ENCODE peak calls at places on chromosomes 3 and 15, in seven cellular contexts. X is NCI-H1092; C is occipital lobe; Y is cortex of kidney; Z is activated CD4-positive, alpha-beta T cell treated with anti-CD3 and anti-CD28 coated beads for 36 hours; I is BJ; E is Right ventricle myocardium superior. H is an unnamed sample.

GRCh38 chr15:40441736-40442531 is 1.2 kb downstream of the BAHD1 start:
- DNase-seq in X (no peak), C (no peak), Y (no peak), Z (peak; percentile 56), I (no peak), E (no peak), H (no peak)

GRCh38 chr3:112470791-112471190 is 28.5 kb downstream of the BTLA start:
- DNase-seq in X (no peak), C (no peak), Y (no peak), Z (no peak), I (no peak), E (no peak), H (no peak)

GRCh38 chr15:37618368-37618767 is 316.1 kb upstream of the TMCO5A start:
- DNase-seq in X (no peak), C (no peak), Y (no peak), Z (no peak), I (no peak), E (no peak), H (no peak)

GRCh38 chr3:17841190-17841828 is 98.9 kb upstream of the TBC1D5 start:
- DNase-seq in X (peak; percentile 6), C (peak; percentile 4), Y (no peak), Z (peak; percentile 87), I (no peak), E (peak; percentile 79), H (peak; percentile 15)

GRCh38 chr3:171110715-171111114 is 84.2 kb upstream of the SLC2A2 start:
- DNase-seq in X (no peak), C (no peak), Y (no peak), Z (no peak), I (no peak), E (no peak), H (no peak)

GRCh38 chr15:101503296-101503599 is 13.7 kb upstream of the PCSK6 start:
- DNase-seq in X (no peak), C (no peak), Y (no peak), Z (no peak), I (no peak), E (no peak), H (no peak)

GRCh38 chr3:100089802-100090668 is 24.3 kb downstream of the FILIP1L start:
- DNase-seq in X (no peak), C (no peak), Y (no peak), Z (peak; percentile 50), I (no peak), E (no peak), H (peak; percentile 54)

GRCh38 chr3:49553320-49553689 is 972 bp upstream of the BSN start:
- DNase-seq in X (no peak), C (no peak), Y (no peak), Z (no peak), I (no peak), E (no peak), H (no peak)

GRCh38 chr15:29765898-29766537 is 56.2 kb downstream of the TJP1 start:
- DNase-seq in X (no peak), C (no peak), Y (no peak), Z (no peak), I (no peak), E (peak; percentile 59), H (no peak)

GRCh38 chr15:80420658-80421057 is 16.5 kb downstream of the ARNT2 start:
- DNase-seq in X (no peak), C (no peak), Y (no peak), Z (no peak), I (no peak), E (no peak), H (no peak)

GRCh38 chr3:13124631-13125030 is 51.4 kb upstream of the IQSEC1 start:
- DNase-seq in X (no peak), C (no peak), Y (no peak), Z (peak; percentile 0), I (no peak), E (peak; percentile 22), H (no peak)

GRCh38 chr15:93523490-93523889 is 434.5 kb upstream of the RGMA start:
- DNase-seq in X (no peak), C (no peak), Y (no peak), Z (no peak), I (no peak), E (no peak), H (no peak)

GRCh38 chr3:54862526-54862925 is 65.3 kb downstream of the LRTM1 start:
- DNase-seq in X (no peak), C (no peak), Y (no peak), Z (no peak), I (no peak), E (no peak), H (no peak)

GRCh38 chr15:44370830-44371229 is 56.6 kb upstream of the CTDSPL2 start:
- DNase-seq in X (no peak), C (no peak), Y (no peak), Z (no peak), I (no peak), E (no peak), H (no peak)

GRCh38 chr15:34304613-34305012 is 33.0 kb downstream of the SLC12A6 start:
- DNase-seq in X (no peak), C (no peak), Y (no peak), Z (no peak), I (peak; percentile 14), E (no peak), H (no peak)

GRCh38 chr3:155382396-155383042 is 89.0 kb upstream of the STRIT1 start:
- DNase-seq in X (peak; percentile 24), C (no peak), Y (no peak), Z (peak; percentile 51), I (no peak), E (peak; percentile 88), H (no peak)

GRCh38 chr3:17322106-17322793 is 420.2 kb downstream of the TBC1D5 start:
- DNase-seq in X (no peak), C (no peak), Y (no peak), Z (no peak), I (no peak), E (no peak), H (no peak)

GRCh38 chr3:171372694-171373093 is 87.5 kb downstream of the TNIK start:
- DNase-seq in X (no peak), C (no peak), Y (no peak), Z (no peak), I (no peak), E (no peak), H (no peak)

GRCh38 chr3:155270485-155271342 is 22.8 kb downstream of the STRIT1 start:
- DNase-seq in X (no peak), C (no peak), Y (no peak), Z (no peak), I (no peak), E (no peak), H (no peak)

GRCh38 chr3:99013077-99013476 is 111.6 kb upstream of the DCBLD2 start:
- DNase-seq in X (no peak), C (no peak), Y (no peak), Z (no peak), I (no peak), E (no peak), H (no peak)

GRCh38 chr3:189369636-189370035 is 197.9 kb downstream of the TPRG1 start:
- DNase-seq in X (no peak), C (no peak), Y (no peak), Z (no peak), I (no peak), E (no peak), H (no peak)

GRCh38 chr15:38531509-38531908 is 33.1 kb downstream of the RASGRP1 start:
- DNase-seq in X (no peak), C (peak; percentile 68), Y (no peak), Z (no peak), I (no peak), E (no peak), H (no peak)

GRCh38 chr3:170220871-170221270 is 1.4 kb upstream of the PRKCI start:
- DNase-seq in X (no peak), C (no peak), Y (no peak), Z (peak; percentile 12), I (no peak), E (no peak), H (no peak)

GRCh38 chr3:123518892-123519485 is 65.9 kb downstream of the HACD2 start:
- DNase-seq in X (no peak), C (no peak), Y (no peak), Z (no peak), I (no peak), E (no peak), H (no peak)

GRCh38 chr3:159593927-159594605 is 394.6 kb upstream of the IL12A start:
- DNase-seq in X (no peak), C (no peak), Y (no peak), Z (no peak), I (no peak), E (no peak), H (no peak)

GRCh38 chr15:67232591-67232990 is 21.9 kb downstream of the AAGAB start:
- DNase-seq in X (no peak), C (no peak), Y (no peak), Z (no peak), I (no peak), E (no peak), H (no peak)

GRCh38 chr15:29135266-29135665 is 134.4 kb downstream of the NSMCE3 start:
- DNase-seq in X (no peak), C (no peak), Y (no peak), Z (no peak), I (no peak), E (no peak), H (no peak)

GRCh38 chr15:77456746-77457618 is 36.3 kb downstream of the HMG20A start:
- DNase-seq in X (no peak), C (no peak), Y (no peak), Z (no peak), I (no peak), E (no peak), H (no peak)

GRCh38 chr3:47016086-47016933 is 36.8 kb downstream of the NBEAL2 start:
- DNase-seq in X (no peak), C (no peak), Y (no peak), Z (no peak), I (no peak), E (no peak), H (no peak)

GRCh38 chr3:139202226-139202958 is 141.4 kb upstream of the MRPS22 start:
- DNase-seq in X (no peak), C (peak; percentile 31), Y (no peak), Z (peak; percentile 41), I (no peak), E (no peak), H (peak; percentile 10)

GRCh38 chr15:87207945-87208580 is 1048.5 kb downstream of the NTRK3 start:
- DNase-seq in X (no peak), C (no peak), Y (no peak), Z (no peak), I (peak; percentile 38), E (no peak), H (no peak)

GRCh38 chr3:123546133-123546755 is 38.6 kb downstream of the HACD2 start:
- DNase-seq in X (no peak), C (no peak), Y (no peak), Z (no peak), I (peak; percentile 26), E (no peak), H (no peak)

GRCh38 chr3:112126501-112126900 is 6.5 kb downstream of the GCSAM start:
- DNase-seq in X (no peak), C (no peak), Y (no peak), Z (no peak), I (no peak), E (no peak), H (no peak)

GRCh38 chr3:72782521-72782920 is 65.7 kb downstream of the SHQ1 start:
- DNase-seq in X (no peak), C (no peak), Y (no peak), Z (no peak), I (no peak), E (no peak), H (no peak)

H was measured in SW 1271.